ENCODE peak calls at places on chromosomes 6 and 20, in five cellular contexts. U is fibroblast of pulmonary artery, Y is GM04503, P is EH, W is A549. K is an unnamed sample.

GRCh38 chr20:51528263-51529026 is 14.1 kb downstream of the NFATC2 start:
- DNase-seq in U (no peak), Y (no peak), P (no peak), W (no peak), K (no peak)

GRCh38 chr6:143958839-143959399 is 49.1 kb downstream of the PLAGL1 start:
- DNase-seq in U (no peak), Y (no peak), P (no peak), W (no peak), K (no peak)

GRCh38 chr20:17533396-17533795 is 2.2 kb upstream of the BFSP1 start:
- DNase-seq in U (peak), Y (no peak), P (peak), W (peak), K (peak)

GRCh38 chr20:44943828-44944227 is 16.4 kb downstream of the TOMM34 start:
- DNase-seq in U (no peak), Y (no peak), P (no peak), W (no peak), K (no peak)

GRCh38 chr6:40879169-40879568 is 159.9 kb downstream of the UNC5CL start:
- DNase-seq in U (no peak), Y (no peak), P (no peak), W (no peak), K (no peak)

GRCh38 chr6:152428126-152428525 is 209.0 kb downstream of the SYNE1 start:
- DNase-seq in U (peak), Y (no peak), P (peak), W (no peak), K (peak)

GRCh38 chr6:39377530-39377929 is 55.0 kb upstream of the KCNK16 start:
- DNase-seq in U (peak), Y (no peak), P (peak), W (peak), K (peak)

GRCh38 chr6:42099340-42100028 is 42.9 kb downstream of the C6orf132 start:
- DNase-seq in U (peak), Y (no peak), P (peak), W (no peak), K (no peak)

GRCh38 chr6:131519670-131520436 is 53.2 kb upstream of the ARG1 start:
- DNase-seq in U (peak), Y (peak), P (peak), W (peak), K (peak)

GRCh38 chr6:119467478-119468081 is 118.0 kb upstream of the MAN1A1 start:
- DNase-seq in U (peak), Y (no peak), P (no peak), W (no peak), K (peak)

GRCh38 chr20:18272451-18272850 is 15.9 kb upstream of the ZNF133 start:
- DNase-seq in U (peak), Y (no peak), P (peak), W (peak), K (no peak)

GRCh38 chr6:169795196-169795595 is 43.8 kb downstream of the ERMARD start:
- DNase-seq in U (no peak), Y (no peak), P (no peak), W (no peak), K (no peak)

GRCh38 chr6:104623052-104623690 is 236.5 kb downstream of the HACE1 start:
- DNase-seq in U (no peak), Y (no peak), P (peak), W (peak), K (no peak)

GRCh38 chr6:74741608-74742007 is 464.2 kb downstream of the COL12A1 start:
- DNase-seq in U (no peak), Y (no peak), P (no peak), W (no peak), K (no peak)

GRCh38 chr6:113805167-113805835 is 51.8 kb upstream of the MARCKS start:
- DNase-seq in U (no peak), Y (no peak), P (no peak), W (no peak), K (no peak)

GRCh38 chr20:59400666-59401065 is 100.3 kb downstream of the EDN3 start:
- DNase-seq in U (no peak), Y (no peak), P (no peak), W (no peak), K (no peak)

GRCh38 chr6:28239636-28240035 is 12.4 kb downstream of the ZKSCAN4 start:
- DNase-seq in U (no peak), Y (no peak), P (no peak), W (no peak), K (no peak)

GRCh38 chr20:58492795-58493538 is 22.2 kb downstream of the APCDD1L start:
- DNase-seq in U (no peak), Y (no peak), P (no peak), W (no peak), K (no peak)

GRCh38 chr6:18323935-18324707 is 59.8 kb upstream of the DEK start:
- DNase-seq in U (peak), Y (no peak), P (peak), W (peak), K (peak)

GRCh38 chr6:9456241-9456658 is 958.6 kb downstream of the TFAP2A start:
- DNase-seq in U (no peak), Y (no peak), P (no peak), W (no peak), K (no peak)

GRCh38 chr6:78995946-78996345 is 82.1 kb downstream of the PHIP start:
- DNase-seq in U (peak), Y (no peak), P (no peak), W (no peak), K (no peak)

GRCh38 chr6:13614126-13614925 is 809 bp upstream of the NOL7 start:
- DNase-seq in U (peak), Y (no peak), P (peak), W (no peak), K (peak)

GRCh38 chr6:104431096-104431495 is 428.6 kb downstream of the HACE1 start:
- DNase-seq in U (no peak), Y (no peak), P (no peak), W (no peak), K (no peak)

GRCh38 chr20:47334022-47334551 is 22.4 kb downstream of the ZMYND8 start:
- DNase-seq in U (peak), Y (peak), P (peak), W (peak), K (peak)

GRCh38 chr20:22905667-22906066 is 129.4 kb upstream of the SSTR4 start:
- DNase-seq in U (peak), Y (peak), P (peak), W (no peak), K (no peak)

GRCh38 chr6:158069800-158070195 is 88.1 kb downstream of the SYNJ2 start:
- DNase-seq in U (peak), Y (no peak), P (peak), W (no peak), K (no peak)

GRCh38 chr20:22775671-22776139 is 191.3 kb upstream of the FOXA2 start:
- DNase-seq in U (peak), Y (no peak), P (peak), W (peak), K (no peak)

GRCh38 chr6:32178547-32179440 is 589 bp downstream of the RNF5 start:
- DNase-seq in U (no peak), Y (no peak), P (no peak), W (no peak), K (no peak)

GRCh38 chr6:1609662-1610496 is at the start of gene FOXC1:
- DNase-seq in U (peak), Y (peak), P (peak), W (peak), K (peak)

GRCh38 chr20:61959301-61959700 is 106.4 kb downstream of the TAF4 start:
- DNase-seq in U (no peak), Y (no peak), P (peak), W (peak), K (no peak)

GRCh38 chr20:3071610-3072529 is at the start of gene OXT:
- DNase-seq in U (no peak), Y (no peak), P (peak), W (no peak), K (no peak)